ENCODE peak calls at places on chromosomes 13 and 19, in eight cellular contexts. U is heart right ventricle; Q is colonic mucosa; C is endothelial cell of umbilical vein; R is body of pancreas; W is brain microvascular endothelial cell; V is fibroblast of pulmonary artery; K is activated CD8-positive, alpha-beta T cell treated with anti-CD3 and anti-CD28 coated beads for 36 hours. O is an unnamed sample.

GRCh38 chr13:110518150-110518525 is 43.4 kb downstream of the RAB20 start:
- DNase-seq in U (no peak), Q (no peak), C (no peak), R (no peak), W (no peak), V (no peak), K (no peak), O (no peak)

GRCh38 chr13:45040626-45041025 is 51.3 kb downstream of the GPALPP1 start:
- DNase-seq in U (no peak), Q (no peak), C (no peak), R (no peak), W (no peak), V (peak; percentile 22), K (no peak), O (no peak)

GRCh38 chr13:114047358-114047881 is 73.5 kb upstream of the C13orf46 start:
- DNase-seq in U (no peak), Q (no peak), C (no peak), R (no peak), W (no peak), V (no peak), K (no peak), O (no peak)

GRCh38 chr13:25406377-25406776 is 34.6 kb downstream of the ATP8A2 start:
- DNase-seq in U (no peak), Q (no peak), C (no peak), R (no peak), W (peak; percentile 3), V (no peak), K (no peak), O (no peak)

GRCh38 chr13:102825921-102826706 is 19.7 kb upstream of the ERCC5 start:
- DNase-seq in U (no peak), Q (no peak), C (peak; percentile 58), R (no peak), W (peak; percentile 59), V (peak; percentile 96), K (no peak), O (no peak)

GRCh38 chr13:73991884-73992283 is 142.3 kb downstream of the KLF12 start:
- DNase-seq in U (no peak), Q (no peak), C (no peak), R (no peak), W (no peak), V (no peak), K (no peak), O (no peak)

GRCh38 chr13:28185256-28185655 is 46.9 kb downstream of the PAN3 start:
- DNase-seq in U (no peak), Q (no peak), C (peak; percentile 84), R (no peak), W (no peak), V (peak; percentile 2), K (no peak), O (no peak)

GRCh38 chr13:36685912-36686311 is 12.1 kb downstream of the SERTM1 start:
- DNase-seq in U (no peak), Q (no peak), C (no peak), R (no peak), W (peak; percentile 24), V (peak; percentile 26), K (peak; percentile 6), O (no peak)

GRCh38 chr13:42702726-42703125 is 78.7 kb upstream of the FAM216B start:
- DNase-seq in U (no peak), Q (no peak), C (no peak), R (no peak), W (no peak), V (peak; percentile 30), K (no peak), O (no peak)

GRCh38 chr13:97911311-97912138 is 42.0 kb upstream of the IPO5 start:
- DNase-seq in U (no peak), Q (no peak), C (peak; percentile 14), R (peak; percentile 45), W (peak; percentile 33), V (no peak), K (peak; percentile 47), O (no peak)

GRCh38 chr19:3366104-3366760 is at the start of gene NFIC:
- DNase-seq in U (peak; percentile 83), Q (peak; percentile 70), C (peak; percentile 67), R (peak; percentile 82), W (peak; percentile 69), V (peak; percentile 87), K (peak; percentile 66), O (no peak)

GRCh38 chr13:112692104-112692503 is 2.3 kb downstream of the ATP11A start:
- DNase-seq in U (no peak), Q (no peak), C (no peak), R (no peak), W (no peak), V (no peak), K (no peak), O (no peak)

GRCh38 chr13:113582841-113583631 is 1.5 kb upstream of the TFDP1 start:
- DNase-seq in U (no peak), Q (peak; percentile 54), C (no peak), R (no peak), W (no peak), V (no peak), K (no peak), O (peak; percentile 83)

GRCh38 chr19:52231154-52231565 is 38.2 kb upstream of the ZNF766 start:
- DNase-seq in U (no peak), Q (no peak), C (no peak), R (no peak), W (peak; percentile 2), V (peak; percentile 24), K (no peak), O (no peak)

GRCh38 chr19:20371911-20372310 is 193.7 kb downstream of the ZNF737 start:
- DNase-seq in U (no peak), Q (no peak), C (no peak), R (no peak), W (no peak), V (no peak), K (no peak), O (no peak)

GRCh38 chr19:20365146-20365545 is 198.1 kb downstream of the ZNF486 start:
- DNase-seq in U (no peak), Q (no peak), C (no peak), R (no peak), W (no peak), V (no peak), K (no peak), O (no peak)

GRCh38 chr19:20367811-20368294 is 197.7 kb downstream of the ZNF737 start:
- DNase-seq in U (no peak), Q (no peak), C (no peak), R (peak; percentile 85), W (no peak), V (no peak), K (no peak), O (no peak)
- TF ChIP-seq CTCF in U (no peak), Q (no peak), C (no peak), R (peak; percentile 57), W (no peak), V (no peak), K (no peak), O (no peak)

GRCh38 chr13:23710366-23710765 is 140.2 kb downstream of the TNFRSF19 start:
- DNase-seq in U (no peak), Q (no peak), C (no peak), R (no peak), W (no peak), V (no peak), K (no peak), O (no peak)

GRCh38 chr13:23705578-23705977 is 135.4 kb downstream of the TNFRSF19 start:
- DNase-seq in U (no peak), Q (no peak), C (no peak), R (no peak), W (no peak), V (peak; percentile 73), K (no peak), O (no peak)

GRCh38 chr13:23711355-23711754 is 141.1 kb downstream of the TNFRSF19 start:
- DNase-seq in U (no peak), Q (no peak), C (no peak), R (no peak), W (no peak), V (no peak), K (no peak), O (no peak)

GRCh38 chr13:23707674-23708073 is 137.5 kb downstream of the TNFRSF19 start:
- DNase-seq in U (no peak), Q (no peak), C (peak; percentile 23), R (peak; percentile 32), W (peak; percentile 42), V (peak; percentile 64), K (peak; percentile 20), O (no peak)

GRCh38 chr13:23709521-23709920 is 139.3 kb downstream of the TNFRSF19 start:
- DNase-seq in U (peak; percentile 27), Q (no peak), C (no peak), R (no peak), W (no peak), V (no peak), K (no peak), O (no peak)
- TF ChIP-seq CTCF in U (no peak), Q (no peak), C (no peak), R (no peak), W (peak; percentile 51), V (no peak), K (no peak), O (peak; percentile 34)

GRCh38 chr13:93248627-93249047 is 22.0 kb downstream of the GPC6 start:
- DNase-seq in U (no peak), Q (no peak), C (no peak), R (peak; percentile 85), W (peak; percentile 63), V (peak; percentile 56), K (no peak), O (peak; percentile 78)
- TF ChIP-seq CTCF in U (peak; percentile 7), Q (no peak), C (no peak), R (peak; percentile 77), W (peak; percentile 80), V (peak; percentile 24), K (no peak), O (peak; percentile 85)

GRCh38 chr13:39407138-39407537 is 195.9 kb downstream of the LHFPL6 start:
- DNase-seq in U (no peak), Q (no peak), C (no peak), R (no peak), W (no peak), V (no peak), K (no peak), O (no peak)
- TF ChIP-seq CTCF in U (no peak), Q (no peak), C (no peak), R (no peak), W (no peak), V (no peak), K (no peak), O (no peak)

GRCh38 chr19:7933411-7933810 is 7.5 kb upstream of the CTXN1 start:
- DNase-seq in U (no peak), Q (no peak), C (no peak), R (no peak), W (no peak), V (no peak), K (no peak), O (no peak)
- TF ChIP-seq CTCF in U (no peak), Q (no peak), C (peak; percentile 26), R (no peak), W (peak; percentile 60), V (peak; percentile 21), K (peak; percentile 39), O (peak; percentile 64)